ENCODE peak calls at places on chromosomes 13 and 19, in six cellular contexts. One of them, this sample, is unnamed.
A peak's percentile ranks its signal among the peaks of the same experiment; 100 is the strongest.

GRCh38 chr19:50025794-50026549 is at the start of gene ZNF473:
- DNase-seq in tibial nerve: peak; percentile 92
- DNase-seq in H9: peak; percentile 96
- DNase-seq in uterus: peak; percentile 94
- DNase-seq in fibroblast of lung: peak; percentile 94
- DNase-seq in heart right ventricle: peak; percentile 93
- DNase-seq in this sample: peak; percentile 97

GRCh38 chr19:35468637-35469036 is 20.6 kb downstream of the FFAR2 start:
- DNase-seq in tibial nerve: peak; percentile 23
- DNase-seq in H9: peak; percentile 70
- DNase-seq in uterus: no peak
- DNase-seq in fibroblast of lung: no peak
- DNase-seq in heart right ventricle: peak; percentile 36
- DNase-seq in this sample: peak; percentile 80

GRCh38 chr13:35784286-35784951 is 307.9 kb upstream of the MAB21L1 start:
- DNase-seq in tibial nerve: no peak
- DNase-seq in H9: no peak
- DNase-seq in uterus: no peak
- DNase-seq in fibroblast of lung: no peak
- DNase-seq in heart right ventricle: no peak
- DNase-seq in this sample: no peak

GRCh38 chr13:112170823-112171569 is 104.0 kb downstream of the SOX1 start:
- DNase-seq in tibial nerve: no peak
- DNase-seq in H9: no peak
- DNase-seq in uterus: no peak
- DNase-seq in fibroblast of lung: no peak
- DNase-seq in heart right ventricle: no peak
- DNase-seq in this sample: peak; percentile 25

GRCh38 chr13:20127263-20127562 is 33.6 kb downstream of the GJA3 start:
- DNase-seq in tibial nerve: no peak
- DNase-seq in H9: no peak
- DNase-seq in uterus: no peak
- DNase-seq in fibroblast of lung: no peak
- DNase-seq in heart right ventricle: no peak
- DNase-seq in this sample: no peak

GRCh38 chr13:53351040-53351439 is 322.4 kb downstream of the OLFM4 start:
- DNase-seq in tibial nerve: no peak
- DNase-seq in H9: no peak
- DNase-seq in uterus: no peak
- DNase-seq in fibroblast of lung: no peak
- DNase-seq in heart right ventricle: no peak
- DNase-seq in this sample: no peak

GRCh38 chr13:99821741-99822140 is 149.8 kb downstream of the ZIC5 start:
- DNase-seq in tibial nerve: no peak
- DNase-seq in H9: no peak
- DNase-seq in uterus: no peak
- DNase-seq in fibroblast of lung: peak; percentile 9
- DNase-seq in heart right ventricle: no peak
- DNase-seq in this sample: no peak

GRCh38 chr13:73708393-73708985 is 425.7 kb downstream of the KLF12 start:
- DNase-seq in tibial nerve: peak; percentile 68
- DNase-seq in H9: no peak
- DNase-seq in uterus: peak; percentile 23
- DNase-seq in fibroblast of lung: peak; percentile 58
- DNase-seq in heart right ventricle: no peak
- DNase-seq in this sample: peak; percentile 75

GRCh38 chr13:103288114-103288513 is 221.9 kb upstream of the SLC10A2 start:
- DNase-seq in tibial nerve: no peak
- DNase-seq in H9: no peak
- DNase-seq in uterus: no peak
- DNase-seq in fibroblast of lung: no peak
- DNase-seq in heart right ventricle: no peak
- DNase-seq in this sample: no peak

GRCh38 chr19:50838239-50838638 is 4.9 kb upstream of the KLK15 start:
- DNase-seq in tibial nerve: no peak
- DNase-seq in H9: no peak
- DNase-seq in uterus: no peak
- DNase-seq in fibroblast of lung: no peak
- DNase-seq in heart right ventricle: no peak
- DNase-seq in this sample: no peak

GRCh38 chr13:112954488-112955270 is 14.3 kb upstream of the MCF2L start:
- DNase-seq in tibial nerve: no peak
- DNase-seq in H9: no peak
- DNase-seq in uterus: no peak
- DNase-seq in fibroblast of lung: no peak
- DNase-seq in heart right ventricle: no peak
- DNase-seq in this sample: peak; percentile 19

GRCh38 chr13:112693831-112694497 is 4.1 kb downstream of the ATP11A start:
- DNase-seq in tibial nerve: peak; percentile 34
- DNase-seq in H9: peak; percentile 31
- DNase-seq in uterus: no peak
- DNase-seq in fibroblast of lung: peak; percentile 88
- DNase-seq in heart right ventricle: no peak
- DNase-seq in this sample: no peak

GRCh38 chr13:108629353-108629752 is at the start of gene MYO16:
- DNase-seq in tibial nerve: no peak
- DNase-seq in H9: no peak
- DNase-seq in uterus: no peak
- DNase-seq in fibroblast of lung: no peak
- DNase-seq in heart right ventricle: no peak
- DNase-seq in this sample: no peak

GRCh38 chr19:42629191-42629590 is 34.5 kb upstream of the CEACAM8 start:
- DNase-seq in tibial nerve: no peak
- DNase-seq in H9: no peak
- DNase-seq in uterus: no peak
- DNase-seq in fibroblast of lung: no peak
- DNase-seq in heart right ventricle: no peak
- DNase-seq in this sample: no peak

GRCh38 chr13:114099191-114099590 is 33.2 kb downstream of the RASA3 start:
- DNase-seq in tibial nerve: peak; percentile 71
- DNase-seq in H9: peak; percentile 86
- DNase-seq in uterus: peak; percentile 72
- DNase-seq in fibroblast of lung: peak; percentile 94
- DNase-seq in heart right ventricle: peak; percentile 70
- DNase-seq in this sample: peak; percentile 43

GRCh38 chr19:51507209-51507608 is 5.6 kb upstream of the SIGLEC12 start:
- DNase-seq in tibial nerve: no peak
- DNase-seq in H9: no peak
- DNase-seq in uterus: no peak
- DNase-seq in fibroblast of lung: no peak
- DNase-seq in heart right ventricle: no peak
- DNase-seq in this sample: no peak

GRCh38 chr13:23609414-23610186 is 39.4 kb downstream of the TNFRSF19 start:
- DNase-seq in tibial nerve: peak; percentile 38
- DNase-seq in H9: no peak
- DNase-seq in uterus: peak; percentile 57
- DNase-seq in fibroblast of lung: peak; percentile 77
- DNase-seq in heart right ventricle: no peak
- DNase-seq in this sample: no peak

GRCh38 chr13:34942732-34943674 is 933 bp downstream of the NBEA start:
- DNase-seq in tibial nerve: no peak
- DNase-seq in H9: peak; percentile 68
- DNase-seq in uterus: peak; percentile 20
- DNase-seq in fibroblast of lung: no peak
- DNase-seq in heart right ventricle: peak; percentile 26
- DNase-seq in this sample: no peak

GRCh38 chr19:8212212-8212611 is 3.0 kb downstream of the CERS4 start:
- DNase-seq in tibial nerve: no peak
- DNase-seq in H9: no peak
- DNase-seq in uterus: no peak
- DNase-seq in fibroblast of lung: no peak
- DNase-seq in heart right ventricle: no peak
- DNase-seq in this sample: no peak

GRCh38 chr19:13133241-13133870 is 15.3 kb downstream of the NACC1 start:
- DNase-seq in tibial nerve: no peak
- DNase-seq in H9: no peak
- DNase-seq in uterus: no peak
- DNase-seq in fibroblast of lung: no peak
- DNase-seq in heart right ventricle: no peak
- DNase-seq in this sample: no peak

GRCh38 chr19:2251577-2252480 is 2.7 kb downstream of the AMH start:
- DNase-seq in tibial nerve: no peak
- DNase-seq in H9: no peak
- DNase-seq in uterus: no peak
- DNase-seq in fibroblast of lung: peak; percentile 25
- DNase-seq in heart right ventricle: no peak
- DNase-seq in this sample: no peak

GRCh38 chr19:45215391-45216191 is 29.6 kb downstream of the EXOC3L2 start:
- DNase-seq in tibial nerve: no peak
- DNase-seq in H9: peak; percentile 67
- DNase-seq in uterus: peak; percentile 21
- DNase-seq in fibroblast of lung: peak; percentile 9
- DNase-seq in heart right ventricle: peak; percentile 33
- DNase-seq in this sample: no peak

GRCh38 chr19:9075064-9075964 is 11.5 kb upstream of the OR1M1 start:
- DNase-seq in tibial nerve: peak; percentile 59
- DNase-seq in H9: peak; percentile 82
- DNase-seq in uterus: peak; percentile 96
- DNase-seq in fibroblast of lung: peak; percentile 99
- DNase-seq in heart right ventricle: peak; percentile 44
- DNase-seq in this sample: no peak

GRCh38 chr13:68439821-68440220 is 1209.7 kb upstream of the PCDH9 start:
- DNase-seq in tibial nerve: no peak
- DNase-seq in H9: no peak
- DNase-seq in uterus: no peak
- DNase-seq in fibroblast of lung: peak; percentile 81
- DNase-seq in heart right ventricle: no peak
- DNase-seq in this sample: no peak

GRCh38 chr13:113126265-113127150 is 3.9 kb downstream of the F10 start:
- DNase-seq in tibial nerve: no peak
- DNase-seq in H9: no peak
- DNase-seq in uterus: no peak
- DNase-seq in fibroblast of lung: no peak
- DNase-seq in heart right ventricle: no peak
- DNase-seq in this sample: no peak

GRCh38 chr13:48302920-48303330 is 626 bp upstream of the RB1 start:
- DNase-seq in tibial nerve: peak; percentile 33
- DNase-seq in H9: no peak
- DNase-seq in uterus: no peak
- DNase-seq in fibroblast of lung: no peak
- DNase-seq in heart right ventricle: no peak
- DNase-seq in this sample: no peak

GRCh38 chr13:24267283-24267682 is 42.1 kb upstream of the C1QTNF9 start:
- DNase-seq in tibial nerve: no peak
- DNase-seq in H9: no peak
- DNase-seq in uterus: peak; percentile 33
- DNase-seq in fibroblast of lung: peak; percentile 6
- DNase-seq in heart right ventricle: no peak
- DNase-seq in this sample: no peak

GRCh38 chr13:80201686-80202085 is 139.2 kb downstream of the SPRY2 start:
- DNase-seq in tibial nerve: no peak
- DNase-seq in H9: no peak
- DNase-seq in uterus: no peak
- DNase-seq in fibroblast of lung: no peak
- DNase-seq in heart right ventricle: no peak
- DNase-seq in this sample: no peak
- H3K9me3 ChIP-seq in tibial nerve: no peaks in the 10 kb centered on the region
- H3K9me3 ChIP-seq in H9: no peaks in the 10 kb centered on the region
- H3K9me3 ChIP-seq in uterus: no peaks in the 10 kb centered on the region
- H3K9me3 ChIP-seq in fibroblast of lung: no peaks in the 10 kb centered on the region
- H3K9me3 ChIP-seq in heart right ventricle: no peaks in the 10 kb centered on the region
- H3K9me3 ChIP-seq in this sample: no peaks in the 10 kb centered on the region

DNA sequence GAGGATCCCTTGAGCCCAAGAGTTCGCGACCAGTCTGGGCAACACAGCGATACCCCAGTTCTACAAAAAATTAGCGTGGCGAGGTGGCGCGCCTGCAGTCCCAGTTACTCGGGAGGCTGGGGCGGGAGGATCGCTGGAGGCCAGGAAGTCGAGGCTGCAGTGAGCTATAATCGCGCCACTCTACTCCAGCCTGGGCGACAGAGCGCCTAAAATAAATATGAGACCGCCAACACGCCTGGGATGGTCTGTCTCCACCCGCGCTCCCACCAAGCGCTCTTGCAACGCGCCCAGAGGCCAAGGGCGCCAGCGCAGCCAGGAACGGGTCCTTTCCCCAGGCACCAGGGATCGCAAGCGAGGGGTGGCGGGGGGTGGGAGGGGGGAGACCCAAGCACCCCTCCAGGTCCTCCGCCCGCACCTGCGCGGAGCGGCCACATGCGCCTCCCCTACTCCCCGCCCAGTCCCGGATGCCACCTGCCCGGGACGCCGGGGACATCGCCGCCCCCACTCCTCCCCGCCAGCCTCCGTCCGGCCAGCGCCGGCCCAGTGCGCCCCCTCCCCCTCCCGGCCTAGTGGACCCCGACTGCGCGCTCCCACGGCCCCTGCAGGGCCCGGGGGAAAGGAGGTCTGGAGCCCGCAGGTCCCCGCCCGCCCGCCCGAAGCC is 441 bp downstream of the RHPN2 start:
- DNase-seq in tibial nerve: no peak
- DNase-seq in H9: peak; percentile 75
- DNase-seq in uterus: no peak
- DNase-seq in fibroblast of lung: peak; percentile 7
- DNase-seq in heart right ventricle: peak; percentile 27
- DNase-seq in this sample: peak; percentile 87
- TF ChIP-seq CTCF in tibial nerve: no peak
- TF ChIP-seq CTCF in H9: peak; percentile 7
- TF ChIP-seq CTCF in uterus: no peak
- TF ChIP-seq CTCF in fibroblast of lung: no peak
- TF ChIP-seq CTCF in heart right ventricle: no peak
- TF ChIP-seq CTCF in this sample: peak; percentile 7

GRCh38 chr19:43914051-43914450 is 21.0 kb downstream of the ZNF45 start:
- DNase-seq in tibial nerve: no peak
- DNase-seq in H9: no peak
- DNase-seq in uterus: no peak
- DNase-seq in fibroblast of lung: no peak
- DNase-seq in heart right ventricle: no peak
- DNase-seq in this sample: no peak

GRCh38 chr19:43910884-43911283 is 24.2 kb downstream of the ZNF45 start:
- DNase-seq in tibial nerve: no peak
- DNase-seq in H9: no peak
- DNase-seq in uterus: no peak
- DNase-seq in fibroblast of lung: no peak
- DNase-seq in heart right ventricle: no peak
- DNase-seq in this sample: no peak

GRCh38 chr19:43908659-43909058 is 26.4 kb downstream of the ZNF45 start:
- DNase-seq in tibial nerve: no peak
- DNase-seq in H9: no peak
- DNase-seq in uterus: no peak
- DNase-seq in fibroblast of lung: no peak
- DNase-seq in heart right ventricle: no peak
- DNase-seq in this sample: no peak

GRCh38 chr19:43913383-43913782 is 21.7 kb downstream of the ZNF45 start:
- DNase-seq in tibial nerve: no peak
- DNase-seq in H9: no peak
- DNase-seq in uterus: no peak
- DNase-seq in fibroblast of lung: no peak
- DNase-seq in heart right ventricle: no peak
- DNase-seq in this sample: no peak
- H3K9me3 ChIP-seq in tibial nerve: no peaks in the 10 kb centered on the region
- H3K9me3 ChIP-seq in H9: peaks cover 71% of the 10 kb centered on the region
- H3K9me3 ChIP-seq in uterus: peaks cover 89% of the 10 kb centered on the region
- H3K9me3 ChIP-seq in fibroblast of lung: peaks cover 7% of the 10 kb centered on the region
- H3K9me3 ChIP-seq in heart right ventricle: peaks cover 83% of the 10 kb centered on the region
- H3K9me3 ChIP-seq in this sample: peaks cover 30% of the 10 kb centered on the region

GRCh38 chr19:18543814-18544475 is 572 bp upstream of the FKBP8 start:
- DNase-seq in tibial nerve: peak; percentile 57
- DNase-seq in H9: peak; percentile 78
- DNase-seq in uterus: peak; percentile 41
- DNase-seq in fibroblast of lung: peak; percentile 51
- DNase-seq in heart right ventricle: peak; percentile 33
- DNase-seq in this sample: peak; percentile 79
- TF ChIP-seq CTCF in tibial nerve: no peak
- TF ChIP-seq CTCF in H9: no peak
- TF ChIP-seq CTCF in uterus: no peak
- TF ChIP-seq CTCF in fibroblast of lung: no peak
- TF ChIP-seq CTCF in heart right ventricle: peak; percentile 24
- TF ChIP-seq CTCF in this sample: no peak

GRCh38 chr13:19090495-19090894 is 91.1 kb downstream of the TUBA3C start:
- DNase-seq in tibial nerve: no peak
- DNase-seq in H9: no peak
- DNase-seq in uterus: no peak
- DNase-seq in fibroblast of lung: no peak
- DNase-seq in heart right ventricle: no peak
- DNase-seq in this sample: no peak
- H3K9me3 ChIP-seq in tibial nerve: no peaks in the 10 kb centered on the region
- H3K9me3 ChIP-seq in H9: peaks cover 89% of the 10 kb centered on the region
- H3K9me3 ChIP-seq in uterus: no peaks in the 10 kb centered on the region
- H3K9me3 ChIP-seq in fibroblast of lung: no peaks in the 10 kb centered on the region
- H3K9me3 ChIP-seq in heart right ventricle: no peaks in the 10 kb centered on the region
- H3K9me3 ChIP-seq in this sample: no peaks in the 10 kb centered on the region